ENCODE peak calls at places on chromosomes 11 and 22, in five cellular contexts. One of them, this sample, is unnamed.

GRCh38 chr11:44632466-44633123 is 67.1 kb downstream of the CD82 start:
- DNase-seq in sigmoid colon: peak; percentile 74
- DNase-seq in neural progenitor cell: peak; percentile 64
- DNase-seq in left lung: no peak
- DNase-seq in SJSA1: peak; percentile 40
- DNase-seq in this sample: peak; percentile 54

GRCh38 chr11:1081601-1082311 is 7.1 kb downstream of the MUC2 start:
- DNase-seq in sigmoid colon: peak; percentile 61
- DNase-seq in neural progenitor cell: no peak
- DNase-seq in left lung: peak; percentile 77
- DNase-seq in SJSA1: no peak
- DNase-seq in this sample: no peak

GRCh38 chr11:117197006-117197405 is 2.2 kb upstream of the TAGLN start:
- DNase-seq in sigmoid colon: no peak
- DNase-seq in neural progenitor cell: no peak
- DNase-seq in left lung: no peak
- DNase-seq in SJSA1: no peak
- DNase-seq in this sample: no peak

GRCh38 chr11:114684636-114685035 is 6.3 kb downstream of the NXPE2 start:
- DNase-seq in sigmoid colon: no peak
- DNase-seq in neural progenitor cell: no peak
- DNase-seq in left lung: no peak
- DNase-seq in SJSA1: no peak
- DNase-seq in this sample: no peak

GRCh38 chr22:32466496-32466895 is 2.2 kb upstream of the BPIFC start:
- DNase-seq in sigmoid colon: no peak
- DNase-seq in neural progenitor cell: no peak
- DNase-seq in left lung: no peak
- DNase-seq in SJSA1: no peak
- DNase-seq in this sample: no peak

GRCh38 chr11:44072757-44073658 is 6.9 kb downstream of the ACCS start:
- DNase-seq in sigmoid colon: no peak
- DNase-seq in neural progenitor cell: no peak
- DNase-seq in left lung: no peak
- DNase-seq in SJSA1: no peak
- DNase-seq in this sample: no peak

GRCh38 chr11:46347637-46348311 is 511 bp downstream of the DGKZ start:
- DNase-seq in sigmoid colon: peak; percentile 77
- DNase-seq in neural progenitor cell: no peak
- DNase-seq in left lung: peak; percentile 87
- DNase-seq in SJSA1: no peak
- DNase-seq in this sample: peak; percentile 74

GRCh38 chr11:74749965-74750296 is 1.3 kb downstream of the RNF169 start:
- DNase-seq in sigmoid colon: no peak
- DNase-seq in neural progenitor cell: no peak
- DNase-seq in left lung: no peak
- DNase-seq in SJSA1: no peak
- DNase-seq in this sample: no peak

GRCh38 chr22:33666661-33667619 is 253.3 kb downstream of the LARGE1 start:
- DNase-seq in sigmoid colon: no peak
- DNase-seq in neural progenitor cell: peak; percentile 50
- DNase-seq in left lung: no peak
- DNase-seq in SJSA1: no peak
- DNase-seq in this sample: no peak

GRCh38 chr11:47593492-47593933 is 698 bp downstream of the C1QTNF4 start:
- DNase-seq in sigmoid colon: no peak
- DNase-seq in neural progenitor cell: peak; percentile 17
- DNase-seq in left lung: no peak
- DNase-seq in SJSA1: no peak
- DNase-seq in this sample: no peak

GRCh38 chr22:27474711-27475547 is 326.6 kb downstream of the MN1 start:
- DNase-seq in sigmoid colon: peak; percentile 79
- DNase-seq in neural progenitor cell: no peak
- DNase-seq in left lung: no peak
- DNase-seq in SJSA1: peak; percentile 90
- DNase-seq in this sample: no peak

GRCh38 chr11:102780491-102780918 is at the start of gene MMP10:
- DNase-seq in sigmoid colon: no peak
- DNase-seq in neural progenitor cell: peak; percentile 76
- DNase-seq in left lung: no peak
- DNase-seq in SJSA1: peak; percentile 41
- DNase-seq in this sample: no peak

GRCh38 chr11:50192743-50193142 is 160.1 kb downstream of the OR4C45 start:
- DNase-seq in sigmoid colon: no peak
- DNase-seq in neural progenitor cell: no peak
- DNase-seq in left lung: no peak
- DNase-seq in SJSA1: no peak
- DNase-seq in this sample: no peak

GRCh38 chr11:10669258-10670033 is 24.1 kb downstream of the IRAG1 start:
- DNase-seq in sigmoid colon: peak; percentile 79
- DNase-seq in neural progenitor cell: no peak
- DNase-seq in left lung: no peak
- DNase-seq in SJSA1: no peak
- DNase-seq in this sample: no peak

GRCh38 chr11:128453444-128454336 is 133.7 kb downstream of the ETS1 start:
- DNase-seq in sigmoid colon: peak; percentile 91
- DNase-seq in neural progenitor cell: no peak
- DNase-seq in left lung: no peak
- DNase-seq in SJSA1: no peak
- DNase-seq in this sample: peak; percentile 78

GRCh38 chr11:86152006-86152862 is 83.3 kb upstream of the PICALM start:
- DNase-seq in sigmoid colon: no peak
- DNase-seq in neural progenitor cell: no peak
- DNase-seq in left lung: no peak
- DNase-seq in SJSA1: no peak
- DNase-seq in this sample: no peak

GRCh38 chr22:38524434-38524833 is 18.3 kb upstream of the DDX17 start:
- DNase-seq in sigmoid colon: no peak
- DNase-seq in neural progenitor cell: no peak
- DNase-seq in left lung: no peak
- DNase-seq in SJSA1: no peak
- DNase-seq in this sample: no peak

GRCh38 chr11:70212227-70212811 is 9.2 kb downstream of the FADD start:
- DNase-seq in sigmoid colon: no peak
- DNase-seq in neural progenitor cell: no peak
- DNase-seq in left lung: no peak
- DNase-seq in SJSA1: no peak
- DNase-seq in this sample: no peak

GRCh38 chr22:37815593-37815992 is 7.6 kb upstream of the GALR3 start:
- DNase-seq in sigmoid colon: no peak
- DNase-seq in neural progenitor cell: no peak
- DNase-seq in left lung: no peak
- DNase-seq in SJSA1: no peak
- DNase-seq in this sample: no peak

GRCh38 chr22:48490513-48491411 is 1336.9 kb downstream of the BRD1 start:
- DNase-seq in sigmoid colon: peak; percentile 54
- DNase-seq in neural progenitor cell: peak; percentile 36
- DNase-seq in left lung: peak; percentile 79
- DNase-seq in SJSA1: peak; percentile 47
- DNase-seq in this sample: no peak

GRCh38 chr11:61357233-61357893 is 4.3 kb downstream of the CYB561A3 start:
- DNase-seq in sigmoid colon: no peak
- DNase-seq in neural progenitor cell: no peak
- DNase-seq in left lung: no peak
- DNase-seq in SJSA1: no peak
- DNase-seq in this sample: no peak

GRCh38 chr11:117187428-117187798 is 8.9 kb downstream of the SIDT2 start:
- DNase-seq in sigmoid colon: peak; percentile 53
- DNase-seq in neural progenitor cell: no peak
- DNase-seq in left lung: peak; percentile 51
- DNase-seq in SJSA1: no peak
- DNase-seq in this sample: no peak

GRCh38 chr11:114243461-114244372 is 52.5 kb upstream of the NNMT start:
- DNase-seq in sigmoid colon: peak; percentile 81
- DNase-seq in neural progenitor cell: no peak
- DNase-seq in left lung: no peak
- DNase-seq in SJSA1: no peak
- DNase-seq in this sample: no peak

GRCh38 chr11:124070906-124071621 is 29.9 kb upstream of the OR10G7 start:
- DNase-seq in sigmoid colon: peak; percentile 75
- DNase-seq in neural progenitor cell: peak; percentile 68
- DNase-seq in left lung: peak; percentile 75
- DNase-seq in SJSA1: peak; percentile 49
- DNase-seq in this sample: peak; percentile 50

GRCh38 chr11:86955111-86955673 is at the start of gene FZD4:
- DNase-seq in sigmoid colon: peak; percentile 95
- DNase-seq in neural progenitor cell: peak; percentile 97
- DNase-seq in left lung: peak; percentile 94
- DNase-seq in SJSA1: peak; percentile 79
- DNase-seq in this sample: peak; percentile 86

GRCh38 chr11:125952973-125953372 is 7.1 kb downstream of the VSIG10L2 start:
- DNase-seq in sigmoid colon: peak; percentile 92
- DNase-seq in neural progenitor cell: no peak
- DNase-seq in left lung: peak; percentile 79
- DNase-seq in SJSA1: no peak
- DNase-seq in this sample: no peak

GRCh38 chr11:17736921-17737817 is 2.6 kb downstream of the KCNC1 start:
- DNase-seq in sigmoid colon: peak; percentile 53
- DNase-seq in neural progenitor cell: no peak
- DNase-seq in left lung: no peak
- DNase-seq in SJSA1: no peak
- DNase-seq in this sample: no peak

GRCh38 chr11:112835556-112835955 is 125.7 kb upstream of the NCAM1 start:
- DNase-seq in sigmoid colon: no peak
- DNase-seq in neural progenitor cell: no peak
- DNase-seq in left lung: no peak
- DNase-seq in SJSA1: no peak
- DNase-seq in this sample: no peak

GRCh38 chr22:16783930-16784354 is 41.3 kb downstream of the XKR3 start:
- DNase-seq in sigmoid colon: no peak
- DNase-seq in neural progenitor cell: peak; percentile 30
- DNase-seq in left lung: no peak
- DNase-seq in SJSA1: no peak
- DNase-seq in this sample: no peak

GRCh38 chr11:27705873-27706820 is 5.9 kb upstream of the BDNF start:
- DNase-seq in sigmoid colon: no peak
- DNase-seq in neural progenitor cell: peak; percentile 62
- DNase-seq in left lung: no peak
- DNase-seq in SJSA1: no peak
- DNase-seq in this sample: no peak

GRCh38 chr11:20058749-20059458 is 101.4 kb downstream of the DBX1 start:
- DNase-seq in sigmoid colon: no peak
- DNase-seq in neural progenitor cell: no peak
- DNase-seq in left lung: no peak
- DNase-seq in SJSA1: no peak
- DNase-seq in this sample: no peak

GRCh38 chr11:20059587-20060021 is 100.7 kb downstream of the DBX1 start:
- DNase-seq in sigmoid colon: no peak
- DNase-seq in neural progenitor cell: no peak
- DNase-seq in left lung: no peak
- DNase-seq in SJSA1: no peak
- DNase-seq in this sample: no peak

GRCh38 chr11:20056109-20057054 is 103.9 kb downstream of the DBX1 start:
- DNase-seq in sigmoid colon: peak; percentile 85
- DNase-seq in neural progenitor cell: no peak
- DNase-seq in left lung: no peak
- DNase-seq in SJSA1: no peak
- DNase-seq in this sample: peak; percentile 88

GRCh38 chr11:20055312-20055711 is 105.0 kb downstream of the DBX1 start:
- DNase-seq in sigmoid colon: no peak
- DNase-seq in neural progenitor cell: no peak
- DNase-seq in left lung: no peak
- DNase-seq in SJSA1: no peak
- DNase-seq in this sample: no peak

DNA sequence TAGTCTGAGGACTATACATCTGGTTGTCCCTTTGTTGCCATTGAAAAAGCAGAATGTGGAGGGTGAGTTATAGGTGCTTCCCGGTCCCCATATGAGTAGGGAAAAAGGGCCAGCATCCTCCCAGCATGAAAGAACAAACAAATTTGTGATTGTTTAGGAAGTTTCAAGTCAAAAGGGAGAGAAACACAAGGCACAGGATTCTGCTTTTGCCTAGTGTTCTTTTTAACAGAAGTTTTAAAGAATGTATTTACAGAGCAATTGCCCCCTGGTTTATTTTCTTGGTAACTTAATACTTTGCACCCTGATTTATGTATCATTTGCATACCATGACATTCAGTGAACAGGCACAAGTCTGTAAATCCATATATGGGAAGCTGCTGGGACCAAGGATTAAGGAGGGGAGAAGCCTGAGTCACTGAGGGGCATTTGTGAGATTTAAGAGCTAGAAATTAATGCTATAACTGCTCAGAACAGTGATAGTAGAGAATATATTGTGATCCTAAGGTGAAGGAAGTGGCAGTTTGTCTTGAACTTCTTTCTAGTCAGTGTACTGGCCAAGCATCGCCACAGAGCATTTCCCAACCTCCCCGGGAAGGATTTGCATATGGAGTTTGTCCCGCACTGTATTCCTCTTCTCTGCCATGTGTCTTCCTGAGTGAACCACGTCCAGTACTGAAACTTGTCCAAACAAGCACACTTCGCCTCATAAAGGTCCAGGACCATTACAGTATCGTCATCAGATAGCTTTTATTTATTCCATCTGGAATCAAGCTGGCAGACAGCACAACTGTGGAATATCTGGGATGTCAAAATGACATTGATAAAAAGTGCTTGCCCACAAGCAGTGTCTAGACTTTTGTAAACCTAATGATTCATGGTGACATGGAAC is 103.0 kb downstream of the DBX1 start:
- DNase-seq in sigmoid colon: no peak
- DNase-seq in neural progenitor cell: no peak
- DNase-seq in left lung: no peak
- DNase-seq in SJSA1: no peak
- DNase-seq in this sample: no peak
- H3K36me3 ChIP-seq in sigmoid colon: peaks cover 24% of the 10 kb centered on the region
- H3K36me3 ChIP-seq in neural progenitor cell: peaks cover 6% of the 10 kb centered on the region
- H3K36me3 ChIP-seq in left lung: peaks cover 42% of the 10 kb centered on the region
- H3K36me3 ChIP-seq in SJSA1: peaks cover 25% of the 10 kb centered on the region
- H3K36me3 ChIP-seq in this sample: peaks cover 95% of the 10 kb centered on the region

GRCh38 chr22:21686634-21687393 is 21.0 kb downstream of the PPIL2 start:
- DNase-seq in sigmoid colon: no peak
- DNase-seq in neural progenitor cell: no peak
- DNase-seq in left lung: peak; percentile 51
- DNase-seq in SJSA1: no peak
- DNase-seq in this sample: no peak
- H3K4me1 ChIP-seq in sigmoid colon: no peaks in the 10 kb centered on the region
- H3K4me1 ChIP-seq in neural progenitor cell: no peaks in the 10 kb centered on the region
- H3K4me1 ChIP-seq in left lung: no peaks in the 10 kb centered on the region
- H3K4me1 ChIP-seq in SJSA1: no peaks in the 10 kb centered on the region
- H3K4me1 ChIP-seq in this sample: no peaks in the 10 kb centered on the region

DNA sequence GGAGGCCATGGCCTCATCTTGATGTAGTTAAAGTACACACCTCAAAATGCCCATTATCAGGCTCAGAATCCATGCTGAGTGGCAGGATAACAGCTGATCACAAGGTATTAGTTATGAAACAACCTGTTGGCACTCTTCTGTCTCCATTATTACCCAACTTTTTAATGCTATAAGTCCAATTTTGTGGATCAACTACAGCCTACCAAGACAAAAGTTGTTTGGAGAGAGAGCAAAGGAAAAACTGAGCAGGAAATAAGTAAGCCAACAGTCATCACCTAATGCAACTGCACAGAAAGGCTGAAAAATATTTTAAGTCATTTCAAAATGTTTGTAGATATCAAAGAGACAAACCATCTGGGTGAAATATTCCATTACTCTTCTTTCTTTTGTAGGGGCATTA is 41.6 kb downstream of the FDX1 start:
- DNase-seq in sigmoid colon: no peak
- DNase-seq in neural progenitor cell: no peak
- DNase-seq in left lung: no peak
- DNase-seq in SJSA1: no peak
- DNase-seq in this sample: no peak
- H3K27ac ChIP-seq in sigmoid colon: no peak overlapping the region
- H3K27ac ChIP-seq in neural progenitor cell: no peak overlapping the region
- H3K27ac ChIP-seq in left lung: no peak overlapping the region
- H3K27ac ChIP-seq in SJSA1: no peak overlapping the region
- H3K27ac ChIP-seq in this sample: no peak overlapping the region

GRCh38 chr11:78210000-78210608 is 21.4 kb downstream of the USP35 start:
- DNase-seq in sigmoid colon: peak; percentile 57
- DNase-seq in neural progenitor cell: no peak
- DNase-seq in left lung: no peak
- DNase-seq in SJSA1: no peak
- DNase-seq in this sample: no peak
- H3K36me3 ChIP-seq in sigmoid colon: peaks cover 29% of the 10 kb centered on the region
- H3K36me3 ChIP-seq in neural progenitor cell: no peaks in the 10 kb centered on the region
- H3K36me3 ChIP-seq in left lung: peaks cover 53% of the 10 kb centered on the region
- H3K36me3 ChIP-seq in SJSA1: no peaks in the 10 kb centered on the region
- H3K36me3 ChIP-seq in this sample: peaks cover 35% of the 10 kb centered on the region